ENCODE peak calls at places on chromosomes 2 and 18, in six cellular contexts. G, D, Z, E, K and C are unnamed samples.

GRCh38 chr2:42602218-42602936 is 33.9 kb downstream of the MTA3 start:
- DNase-seq in G (no peak), E (no peak), D (no peak), K (no peak), Z (no peak), C (no peak)

GRCh38 chr2:24315669-24316068 is 44.7 kb downstream of the ITSN2 start:
- DNase-seq in K (no peak), G (no peak), E (no peak), D (no peak), Z (no peak), C (no peak)

GRCh38 chr2:2791031-2791430 is 460.0 kb upstream of the MYT1L start:
- DNase-seq in D (no peak), G (no peak), K (no peak), Z (no peak), E (no peak), C (no peak)

GRCh38 chr2:230942920-230943896 is 18.2 kb upstream of the GPR55 start:
- DNase-seq in K (no peak), D (no peak), E (peak), G (peak), Z (peak), C (no peak)

GRCh38 chr2:219029829-219030165 is 11.5 kb downstream of the CFAP65 start:
- DNase-seq in K (peak), E (peak), G (peak), D (peak), Z (peak), C (peak)

GRCh38 chr18:10660485-10660884 is 134.7 kb downstream of the NAPG start:
- DNase-seq in G (peak), E (peak), D (peak), K (no peak), Z (peak), C (peak)

GRCh38 chr2:64244049-64244446 is 99.8 kb upstream of the PELI1 start:
- DNase-seq in E (no peak), D (no peak), Z (no peak), G (no peak), K (no peak), C (no peak)

GRCh38 chr2:209121691-209122090 is 302.2 kb upstream of the MAP2 start:
- DNase-seq in G (no peak), E (no peak), D (no peak), K (no peak), Z (no peak), C (no peak)

GRCh38 chr2:192151848-192152247 is 42.9 kb downstream of the TMEFF2 start:
- DNase-seq in D (peak), G (peak), E (peak), K (no peak), Z (no peak), C (no peak)

GRCh38 chr2:78417355-78417754 is 608.1 kb upstream of the REG3G start:
- DNase-seq in E (no peak), G (no peak), D (no peak), K (no peak), Z (no peak), C (no peak)

GRCh38 chr18:70464343-70465114 is 175.7 kb downstream of the SOCS6 start:
- DNase-seq in G (peak), E (peak), Z (peak), K (peak), D (peak), C (peak)
- H3K4me3 ChIP-seq in G (peak), E (peak), Z (no peak), K (peak), D (peak), C (peak)

DNA sequence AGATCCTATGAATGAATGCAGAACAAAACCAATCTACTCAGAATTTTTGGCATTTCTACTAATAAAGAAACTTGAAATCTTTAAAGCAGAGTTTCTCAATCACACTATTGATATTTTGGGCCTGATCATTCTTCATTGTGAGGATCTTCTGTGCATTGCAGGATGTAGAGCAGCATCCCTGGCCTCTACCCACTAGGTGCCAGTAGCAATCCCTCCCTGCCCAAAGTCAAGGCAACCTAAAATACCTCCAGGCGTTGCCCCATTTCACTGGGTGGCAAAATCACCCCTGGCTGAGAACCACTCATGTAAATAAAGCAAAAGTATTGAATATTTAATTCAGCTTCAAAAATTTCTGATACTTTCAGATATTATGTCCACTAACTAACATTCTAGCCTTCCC is 213.0 kb downstream of the SP3 start:
- DNase-seq in K (no peak), Z (no peak), E (peak), G (peak), D (peak), C (peak)
- TF ChIP-seq CTCF in K (no peak), Z (no peak), E (peak), G (peak), D (peak), C (peak)

DNA sequence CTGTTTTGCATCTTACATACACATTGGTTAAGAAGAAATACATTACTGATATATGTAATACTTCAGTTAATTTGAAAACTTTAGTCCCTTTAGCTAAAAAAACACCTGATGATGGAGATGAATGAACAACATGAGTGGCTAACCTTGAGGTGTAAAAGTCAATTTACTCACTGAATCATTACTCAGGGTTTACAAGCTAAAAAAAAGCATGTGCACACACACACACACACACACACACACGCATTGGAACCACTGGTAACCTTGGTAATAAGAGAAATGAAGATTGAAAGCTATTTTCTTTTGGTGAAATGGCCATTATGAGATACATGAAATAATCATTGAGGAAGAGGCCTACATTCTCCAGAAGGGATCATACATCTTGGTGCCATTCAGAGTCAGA is 51.8 kb downstream of the KCTD1 start:
- DNase-seq in Z (no peak), E (no peak), K (no peak), D (no peak), G (no peak), C (no peak)
- H3K4me3 ChIP-seq in Z (no peak), E (no peak), K (no peak), D (no peak), G (no peak), C (no peak)

GRCh38 chr2:168712053-168712452 is 90.4 kb upstream of the NOSTRIN start:
- DNase-seq in G (peak), Z (no peak), D (no peak), E (peak), K (no peak), C (peak)
- TF ChIP-seq CTCF in G (no peak), Z (no peak), D (peak), E (peak), K (no peak), C (peak)

GRCh38 chr2:100990166-100990565 is 11.9 kb upstream of the RPL31 start:
- DNase-seq in E (no peak), D (no peak), K (no peak), G (no peak), Z (no peak), C (no peak)
- H3K4me3 ChIP-seq in E (no peak), D (no peak), K (no peak), G (no peak), Z (no peak), C (no peak)

GRCh38 chr18:1914489-1914888 is 656.8 kb downstream of the METTL4 start:
- DNase-seq in D (no peak), G (peak), E (no peak), K (no peak), Z (no peak), C (no peak)
- TF ChIP-seq CTCF in D (no peak), G (no peak), E (no peak), K (no peak), Z (no peak), C (peak)